ENCODE peak calls at places on chromosome 15, in ten cellular contexts. B is cardiac muscle cell; K is lower lobe of right lung; Y is IMR-90; D is CD8-positive, alpha-beta memory T cell; J is aorta; L is BE2C; Z is heart left ventricle; M is HCT116; A is A549. G is an unnamed sample.
A peak's percentile ranks its signal among the peaks of the same experiment; 100 is the strongest.

GRCh38 chr15:29696950-29697738 is 125.1 kb downstream of the TJP1 start:
- DNase-seq in A (no peak), M (no peak), B (no peak), K (no peak), Y (no peak), J (no peak), D (no peak), L (no peak), Z (no peak), G (no peak)

GRCh38 chr15:101613130-101614000 is 38.8 kb downstream of the TM2D3 start:
- DNase-seq in D (no peak), Y (peak; percentile 31), A (no peak), K (no peak), L (peak; percentile 93), M (no peak), J (peak; percentile 91), B (peak; percentile 61), Z (peak; percentile 83), G (no peak)

GRCh38 chr15:98853593-98854420 is 153.8 kb downstream of the PGPEP1L start:
- DNase-seq in Y (no peak), Z (no peak), L (peak; percentile 53), K (peak; percentile 52), M (no peak), D (no peak), B (peak; percentile 41), A (no peak), J (no peak), G (peak; percentile 39)

GRCh38 chr15:59294961-59295741 is 77.5 kb downstream of the MYO1E start:
- DNase-seq in Y (peak; percentile 95), A (no peak), K (no peak), L (no peak), D (no peak), B (peak; percentile 82), M (peak; percentile 78), J (no peak), Z (peak; percentile 18), G (no peak)

GRCh38 chr15:75153084-75153483 is 48.6 kb upstream of the C15orf39 start:
- DNase-seq in Y (peak; percentile 36), D (no peak), B (peak; percentile 66), L (peak; percentile 47), M (peak; percentile 73), Z (peak; percentile 20), A (peak; percentile 59), K (no peak), J (no peak), G (peak; percentile 47)

GRCh38 chr15:74433592-74434259 is at the start of gene SEMA7A:
- DNase-seq in B (peak; percentile 80), Y (peak; percentile 71), M (peak; percentile 34), A (peak; percentile 81), L (peak; percentile 86), Z (peak; percentile 85), D (peak; percentile 86), K (peak; percentile 89), J (peak; percentile 93), G (peak; percentile 94)

GRCh38 chr15:66830358-66830757 is 128.3 kb downstream of the SMAD6 start:
- DNase-seq in L (no peak), D (no peak), A (no peak), Y (peak; percentile 72), K (no peak), M (no peak), Z (peak; percentile 50), J (peak; percentile 73), B (peak; percentile 72), G (no peak)

GRCh38 chr15:26083457-26084350 is 220.6 kb upstream of the ATP10A start:
- DNase-seq in Z (no peak), K (no peak), Y (no peak), B (no peak), J (no peak), M (no peak), D (no peak), A (no peak), L (no peak), G (no peak)

GRCh38 chr15:40046721-40047412 is 7.9 kb upstream of the SRP14 start:
- DNase-seq in Z (no peak), J (no peak), L (no peak), K (no peak), A (peak; percentile 30), Y (peak; percentile 84), M (no peak), B (peak; percentile 62), D (no peak), G (no peak)

GRCh38 chr15:39925112-39925830 is 5.2 kb upstream of the GPR176 start:
- DNase-seq in A (no peak), K (no peak), L (no peak), M (no peak), B (no peak), Y (peak; percentile 77), Z (no peak), D (no peak), J (no peak), G (no peak)

GRCh38 chr15:83626171-83626802 is 27.6 kb upstream of the ADAMTSL3 start:
- DNase-seq in K (no peak), Z (no peak), L (no peak), Y (no peak), B (peak; percentile 46), M (no peak), A (no peak), D (no peak), J (no peak), G (no peak)

GRCh38 chr15:38699633-38700230 is 135.1 kb upstream of the RASGRP1 start:
- DNase-seq in M (peak; percentile 54), A (peak; percentile 50), Z (peak; percentile 24), J (no peak), Y (peak; percentile 65), L (peak; percentile 71), K (peak; percentile 53), D (peak; percentile 76), B (peak; percentile 68), G (peak; percentile 75)

GRCh38 chr15:65421360-65422215 is 1.2 kb downstream of the IGDCC4 start:
- DNase-seq in M (no peak), D (no peak), K (no peak), J (peak; percentile 81), B (peak; percentile 69), Y (peak; percentile 73), A (no peak), Z (peak; percentile 50), L (peak; percentile 64), G (peak; percentile 98)

GRCh38 chr15:65423977-65424679 is 1.4 kb upstream of the IGDCC4 start:
- DNase-seq in K (no peak), L (no peak), B (no peak), D (no peak), M (no peak), A (no peak), Y (peak; percentile 51), J (no peak), Z (no peak), G (no peak)

GRCh38 chr15:65418596-65418995 is 4.2 kb downstream of the IGDCC4 start:
- DNase-seq in D (no peak), Y (no peak), B (no peak), K (no peak), J (peak; percentile 13), M (no peak), Z (no peak), L (no peak), A (no peak), G (no peak)

GRCh38 chr15:65423150-65423976 is 616 bp upstream of the IGDCC4 start:
- DNase-seq in A (no peak), Y (no peak), Z (no peak), K (no peak), D (no peak), J (peak; percentile 68), B (no peak), L (no peak), M (no peak), G (no peak)

GRCh38 chr15:65420975-65421359 is 1.8 kb downstream of the IGDCC4 start:
- DNase-seq in L (no peak), B (no peak), A (no peak), J (peak; percentile 55), D (no peak), K (no peak), Y (no peak), M (no peak), Z (no peak), G (no peak)
- H3K4me3 ChIP-seq in L (peak overlapping the region; percentile 76), B (peak overlapping the region; percentile 71), A (no peak overlapping the region), J (no peak overlapping the region), D (no peak overlapping the region), K (peak overlapping the region; percentile 46), Y (no peak overlapping the region), M (no peak overlapping the region), Z (peak overlapping the region; percentile 59), G (peak overlapping the region; percentile 50)

GRCh38 chr15:70099167-70099965 is 1.6 kb upstream of the TLE3 start:
- DNase-seq in Y (peak; percentile 99), J (peak; percentile 100), B (peak; percentile 100), L (peak; percentile 100), Z (peak; percentile 100), D (peak; percentile 100), K (peak; percentile 99), M (peak; percentile 96), A (peak; percentile 100), G (peak; percentile 100)

GRCh38 chr15:70096975-70097336 is 761 bp downstream of the TLE3 start:
- DNase-seq in A (peak; percentile 40), B (no peak), Y (no peak), Z (no peak), K (no peak), J (no peak), L (no peak), M (no peak), D (no peak), G (no peak)

GRCh38 chr15:70098461-70099166 is 897 bp upstream of the TLE3 start:
- DNase-seq in Y (no peak), B (peak; percentile 45), M (peak; percentile 27), K (peak; percentile 70), A (peak; percentile 54), D (peak; percentile 60), L (peak; percentile 51), J (peak; percentile 86), Z (no peak), G (peak; percentile 80)

GRCh38 chr15:70097337-70098169 is at the start of gene TLE3:
- DNase-seq in L (peak; percentile 99), A (peak; percentile 100), J (peak; percentile 99), B (peak; percentile 99), Z (peak; percentile 99), K (peak; percentile 99), Y (peak; percentile 98), D (peak; percentile 99), M (peak; percentile 95), G (peak; percentile 100)

DNA sequence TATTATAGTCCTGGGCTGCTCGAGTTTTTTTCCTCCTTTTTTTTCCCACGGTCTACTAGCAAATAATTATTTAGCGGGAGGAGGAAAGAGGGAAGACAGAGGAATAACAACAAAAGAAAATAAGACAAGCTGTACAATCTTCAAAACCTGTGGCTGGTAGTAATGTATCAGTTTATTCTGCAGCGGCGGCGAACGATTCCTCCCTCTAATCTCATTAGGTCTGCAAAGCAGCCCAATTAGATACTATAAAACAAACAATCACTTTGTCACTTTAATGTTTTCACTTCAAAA is 398 bp upstream of the TLE3 start:
- DNase-seq in D (no peak), J (no peak), Y (no peak), Z (no peak), L (no peak), B (no peak), K (no peak), M (no peak), A (no peak), G (no peak)
- H3K4me1 ChIP-seq in D (peaks cover 57% of the 10 kb centered on the region), J (no peaks in the 10 kb centered on the region), Y (peaks cover 29% of the 10 kb centered on the region), Z (peaks cover 50% of the 10 kb centered on the region), L (peaks cover 20% of the 10 kb centered on the region), B (peaks cover 26% of the 10 kb centered on the region), K (peaks cover 64% of the 10 kb centered on the region), M (peaks cover 53% of the 10 kb centered on the region), A (peaks cover 46% of the 10 kb centered on the region), G (peaks cover 39% of the 10 kb centered on the region)

GRCh38 chr15:25052191-25052999 is 97.6 kb downstream of the SNRPN start:
- DNase-seq in M (no peak), J (peak; percentile 44), Z (no peak), B (no peak), L (no peak), D (peak; percentile 27), K (no peak), Y (no peak), A (no peak), G (no peak)
- H3K9me3 ChIP-seq in M (no peaks in the 10 kb centered on the region), J (peaks cover 77% of the 10 kb centered on the region), Z (peaks cover 77% of the 10 kb centered on the region), B (peaks cover 10% of the 10 kb centered on the region), L (peaks cover 44% of the 10 kb centered on the region), D (peaks cover 78% of the 10 kb centered on the region), K (peaks cover 96% of the 10 kb centered on the region), Y (peaks cover 91% of the 10 kb centered on the region), A (peaks cover 70% of the 10 kb centered on the region), G (peaks cover 5% of the 10 kb centered on the region)

GRCh38 chr15:22952826-22953579 is 27.2 kb downstream of the CYFIP1 start:
- DNase-seq in M (no peak), B (peak; percentile 82), Y (no peak), D (no peak), L (no peak), A (no peak), J (no peak), K (no peak), Z (no peak), G (no peak)
- H3K4me3 ChIP-seq in M (no peak overlapping the region), B (no peak overlapping the region), Y (no peak overlapping the region), D (no peak overlapping the region), L (no peak overlapping the region), A (no peak overlapping the region), J (no peak overlapping the region), K (no peak overlapping the region), Z (no peak overlapping the region), G (no peak overlapping the region)

G was measured in HAP-1.